ENCODE peak calls at places on chromosomes 13 and 19, in five cellular contexts. F, B, D, U and L are unnamed samples.

GRCh38 chr13:36288794-36289391 is 8.7 kb downstream of the CCDC169 start:
- DNase-seq in F (no peak), B (no peak), D (no peak), U (no peak), L (no peak)

GRCh38 chr13:47005761-47006414 is 109.0 kb upstream of the HTR2A start:
- DNase-seq in F (no peak), B (no peak), D (no peak), U (no peak), L (no peak)

GRCh38 chr19:670609-671075 is 5.5 kb upstream of the FSTL3 start:
- DNase-seq in F (no peak), B (peak; percentile 22), D (no peak), U (no peak), L (no peak)

GRCh38 chr13:96710166-96710866 is 284.0 kb downstream of the OXGR1 start:
- DNase-seq in F (peak; percentile 8), B (no peak), D (no peak), U (no peak), L (no peak)

GRCh38 chr19:869245-870177 is 10.0 kb downstream of the CFD start:
- DNase-seq in F (peak; percentile 82), B (peak; percentile 66), D (no peak), U (no peak), L (no peak)

GRCh38 chr13:106182404-106182803 is 353.1 kb downstream of the EFNB2 start:
- DNase-seq in F (peak; percentile 88), B (no peak), D (no peak), U (no peak), L (no peak)

GRCh38 chr13:20709369-20709768 is 5.9 kb downstream of the IL17D start:
- DNase-seq in F (no peak), B (no peak), D (no peak), U (no peak), L (no peak)

GRCh38 chr19:40578442-40578908 is 1.8 kb downstream of the SHKBP1 start:
- DNase-seq in F (peak; percentile 27), B (peak; percentile 79), D (no peak), U (no peak), L (no peak)

GRCh38 chr13:19634129-19634740 is 776 bp downstream of the MPHOSPH8 start:
- DNase-seq in F (peak; percentile 26), B (no peak), D (no peak), U (no peak), L (no peak)

GRCh38 chr13:31138515-31138914 is 23.2 kb downstream of the HSPH1 start:
- DNase-seq in F (no peak), B (no peak), D (no peak), U (no peak), L (no peak)

GRCh38 chr19:4517451-4518057 is 732 bp downstream of the PLIN4 start:
- DNase-seq in F (no peak), B (no peak), D (no peak), U (no peak), L (peak; percentile 8)

GRCh38 chr19:15563325-15563794 is 51.7 kb upstream of the CYP4F8 start:
- DNase-seq in F (no peak), B (no peak), D (peak; percentile 61), U (no peak), L (no peak)

GRCh38 chr19:33297401-33298145 is 4.8 kb downstream of the CEBPA start:
- DNase-seq in F (no peak), B (no peak), D (peak; percentile 55), U (no peak), L (no peak)

GRCh38 chr13:53637971-53638547 is 609.4 kb downstream of the OLFM4 start:
- DNase-seq in F (no peak), B (no peak), D (no peak), U (no peak), L (no peak)

GRCh38 chr13:31835932-31836331 is 96.6 kb downstream of the RXFP2 start:
- DNase-seq in F (peak; percentile 82), B (no peak), D (no peak), U (no peak), L (no peak)

GRCh38 chr19:52748336-52748950 is 13.6 kb upstream of the ZNF611 start:
- DNase-seq in F (peak; percentile 22), B (no peak), D (no peak), U (no peak), L (no peak)

GRCh38 chr13:73025212-73026012 is 33.4 kb upstream of the KLF5 start:
- DNase-seq in F (peak; percentile 94), B (no peak), D (no peak), U (no peak), L (no peak)

GRCh38 chr13:46121597-46122163 is 16.8 kb upstream of the CPB2 start:
- DNase-seq in F (no peak), B (no peak), D (no peak), U (no peak), L (no peak)

GRCh38 chr13:113904411-113904810 is 40.5 kb upstream of the GAS6 start:
- DNase-seq in F (peak; percentile 38), B (peak; percentile 6), D (peak; percentile 66), U (no peak), L (no peak)

GRCh38 chr19:19342086-19343015 is 21.7 kb downstream of the MAU2 start:
- DNase-seq in F (peak; percentile 22), B (peak; percentile 76), D (peak; percentile 84), U (no peak), L (no peak)

GRCh38 chr13:23996456-23996855 is 99.2 kb upstream of the C1QTNF9B start:
- DNase-seq in F (no peak), B (no peak), D (no peak), U (no peak), L (no peak)

GRCh38 chr13:44955421-44955820 is 33.9 kb downstream of the NUFIP1 start:
- DNase-seq in F (no peak), B (no peak), D (no peak), U (no peak), L (no peak)

GRCh38 chr13:95793018-95793555 is 116.1 kb downstream of the DNAJC3 start:
- DNase-seq in F (peak; percentile 91), B (no peak), D (no peak), U (no peak), L (no peak)

GRCh38 chr19:10805075-10805757 is 30.8 kb downstream of the TMED1 start:
- DNase-seq in F (no peak), B (no peak), D (no peak), U (no peak), L (no peak)

GRCh38 chr13:29847501-29847983 is 2.9 kb downstream of the UBL3 start:
- DNase-seq in F (peak; percentile 55), B (no peak), D (no peak), U (no peak), L (no peak)

GRCh38 chr19:17338440-17339078 is 1.2 kb downstream of the GTPBP3 start:
- DNase-seq in F (no peak), B (no peak), D (no peak), U (no peak), L (no peak)

GRCh38 chr13:53110614-53111013 is 82.0 kb downstream of the OLFM4 start:
- DNase-seq in F (no peak), B (no peak), D (no peak), U (no peak), L (no peak)

GRCh38 chr19:10045371-10045770 is 32.1 kb downstream of the RDH8 start:
- DNase-seq in F (no peak), B (no peak), D (no peak), U (no peak), L (no peak)

GRCh38 chr19:7928334-7928706 is 2.4 kb upstream of the CTXN1 start:
- DNase-seq in F (no peak), B (no peak), D (no peak), U (no peak), L (no peak)

GRCh38 chr13:40464349-40464748 is 202.1 kb downstream of the FOXO1 start:
- DNase-seq in F (peak; percentile 33), B (no peak), D (no peak), U (no peak), L (no peak)

GRCh38 chr19:18156268-18156667 is 3.3 kb downstream of the PIK3R2 start:
- DNase-seq in F (no peak), B (no peak), D (no peak), U (no peak), L (no peak)

GRCh38 chr13:79674765-79675515 is 194.0 kb downstream of the NDFIP2 start:
- DNase-seq in F (peak; percentile 87), B (no peak), D (no peak), U (no peak), L (no peak)

GRCh38 chr19:6674868-6675305 is 4.9 kb upstream of the TNFSF14 start:
- DNase-seq in F (peak; percentile 57), B (peak; percentile 33), D (peak; percentile 76), U (peak; percentile 82), L (peak; percentile 78)

GRCh38 chr19:13747098-13747453 is 17.2 kb upstream of the MRI1 start:
- DNase-seq in F (no peak), B (no peak), D (no peak), U (no peak), L (no peak)

GRCh38 chr19:35566738-35567137 is 3.3 kb upstream of the ATP4A start:
- DNase-seq in F (no peak), B (no peak), D (no peak), U (no peak), L (no peak)

GRCh38 chr13:101085551-101085950 is 330.8 kb downstream of the NALCN start:
- DNase-seq in F (no peak), B (no peak), D (no peak), U (no peak), L (no peak)
- H3K4me3 ChIP-seq in F (no peak overlapping the region), B (no peak overlapping the region), D (no peak overlapping the region), U (no peak overlapping the region), L (no peak overlapping the region)

GRCh38 chr19:2423913-2424685 is 3.3 kb downstream of the TIMM13 start:
- DNase-seq in F (no peak), B (no peak), D (no peak), U (no peak), L (no peak)
- H3K4me3 ChIP-seq in F (no peak overlapping the region), B (no peak overlapping the region), D (no peak overlapping the region), U (no peak overlapping the region), L (no peak overlapping the region)

DNA sequence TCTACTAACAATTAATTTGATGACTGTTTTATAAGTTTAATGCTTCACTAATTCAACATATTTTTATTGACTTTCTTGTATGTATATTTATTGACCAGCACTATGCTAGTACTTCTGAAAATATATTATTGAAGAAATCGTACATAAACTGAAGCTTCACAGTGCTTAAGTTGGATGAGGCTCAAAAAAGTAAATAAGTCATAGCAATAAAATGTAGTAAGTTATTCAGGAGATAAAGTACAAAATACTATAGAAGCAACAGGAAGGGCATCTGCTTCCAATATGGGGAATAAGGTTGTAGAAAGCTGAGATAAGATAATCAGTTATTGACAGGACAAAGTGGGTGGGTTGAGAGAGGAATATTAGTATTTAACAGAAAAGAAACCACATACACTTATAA is 944.9 kb upstream of the MIR17HG start:
- DNase-seq in F (no peak), B (no peak), D (no peak), U (no peak), L (no peak)
- H3K4me3 ChIP-seq in F (no peak overlapping the region), B (no peak overlapping the region), D (no peak overlapping the region), U (no peak overlapping the region), L (no peak overlapping the region)

GRCh38 chr13:98313938-98314292 is 136.8 kb upstream of the RNF113B start:
- DNase-seq in F (peak; percentile 50), B (no peak), D (no peak), U (no peak), L (no peak)
- H3K4me3 ChIP-seq in F (no peak overlapping the region), B (no peak overlapping the region), D (no peak overlapping the region), U (no peak overlapping the region), L (no peak overlapping the region)